ENCODE peak calls at places on chromosomes 7 and 10, in eight cellular contexts. M is ovary, Z is WERI-Rb-1, N is AG09309, U is body of pancreas, F is heart left ventricle, R is tibial nerve, E is transverse colon. X is an unnamed sample.

GRCh38 chr10:3811331-3811870 is 26.4 kb upstream of the KLF6 start:
- DNase-seq in N (no peak), U (peak; percentile 72), Z (no peak), M (no peak), F (no peak), E (peak; percentile 59), R (no peak), X (peak; percentile 78)

GRCh38 chr10:3364768-3365480 is 192.3 kb upstream of the PITRM1 start:
- DNase-seq in M (no peak), F (no peak), E (peak; percentile 45), U (no peak), N (no peak), R (no peak), Z (no peak), X (no peak)

GRCh38 chr7:1555813-1556540 is at the start of gene TMEM184A:
- DNase-seq in F (no peak), M (no peak), E (peak; percentile 93), R (no peak), Z (peak; percentile 96), U (peak; percentile 98), N (no peak), X (no peak)

GRCh38 chr7:27547401-27547800 is 115.3 kb downstream of the HIBADH start:
- DNase-seq in N (peak; percentile 51), E (no peak), F (no peak), U (no peak), R (no peak), Z (no peak), M (no peak), X (peak; percentile 46)

GRCh38 chr7:117759950-117760640 is 113.1 kb downstream of the CTTNBP2 start:
- DNase-seq in M (no peak), R (no peak), F (no peak), N (no peak), U (no peak), Z (no peak), E (no peak), X (peak; percentile 48)

GRCh38 chr10:103528551-103528950 is 35.0 kb downstream of the NEURL1 start:
- DNase-seq in N (no peak), R (no peak), F (no peak), U (no peak), M (no peak), Z (no peak), E (no peak), X (no peak)

GRCh38 chr10:88707429-88708110 is 1.5 kb downstream of the LIPK start:
- DNase-seq in R (no peak), Z (no peak), N (peak; percentile 57), E (no peak), F (no peak), U (no peak), M (no peak), X (peak; percentile 46)

GRCh38 chr7:1523838-1524237 is 6.7 kb upstream of the MAFK start:
- DNase-seq in F (no peak), E (peak; percentile 79), N (no peak), M (no peak), U (no peak), R (no peak), Z (no peak), X (no peak)

GRCh38 chr10:11319990-11320602 is 291.4 kb downstream of the USP6NL start:
- DNase-seq in F (no peak), U (no peak), E (no peak), R (no peak), N (no peak), Z (no peak), M (no peak), X (no peak)

DNA sequence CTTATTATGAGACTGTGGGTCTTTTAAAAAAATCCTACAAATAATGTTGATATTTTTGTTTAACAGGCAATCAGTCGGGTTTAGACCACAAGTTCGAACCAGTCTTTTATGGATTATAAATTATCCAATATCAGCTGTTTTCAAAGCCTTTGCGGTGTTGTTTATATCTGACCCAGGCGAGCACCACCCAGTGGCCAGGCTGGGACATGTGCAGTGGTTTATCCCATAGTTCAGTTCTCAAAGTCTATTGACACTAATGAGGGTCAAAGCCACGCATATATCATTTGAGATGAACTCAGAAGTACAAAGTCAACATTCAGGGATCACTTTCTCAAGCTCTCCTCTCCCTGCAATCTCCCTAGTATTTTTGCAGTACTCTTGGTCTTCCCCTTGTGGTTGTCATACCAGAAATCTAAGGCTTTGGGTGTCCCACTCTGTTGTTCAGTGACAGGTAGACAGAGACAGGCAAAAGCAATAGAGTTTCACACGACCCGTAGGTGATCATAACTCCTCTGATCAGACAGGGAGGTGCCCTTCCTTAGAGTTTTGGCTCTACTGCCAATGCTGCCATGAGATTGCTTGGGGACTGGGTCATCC is 117.4 kb upstream of the POM121L12 start:
- DNase-seq in E (no peak), Z (peak; percentile 39), R (no peak), N (no peak), F (no peak), M (no peak), U (peak; percentile 9), X (no peak)
- TF ChIP-seq CTCF in E (no peak), Z (peak; percentile 62), R (no peak), N (no peak), F (no peak), M (no peak), U (no peak), X (no peak)

GRCh38 chr10:24935504-24936292 is 16.7 kb downstream of the PRTFDC1 start:
- DNase-seq in R (no peak), U (no peak), F (no peak), N (no peak), M (no peak), Z (no peak), E (no peak), X (no peak)
- TF ChIP-seq CTCF in R (no peak), U (no peak), F (no peak), N (no peak), M (no peak), Z (no peak), E (no peak), X (no peak)

DNA sequence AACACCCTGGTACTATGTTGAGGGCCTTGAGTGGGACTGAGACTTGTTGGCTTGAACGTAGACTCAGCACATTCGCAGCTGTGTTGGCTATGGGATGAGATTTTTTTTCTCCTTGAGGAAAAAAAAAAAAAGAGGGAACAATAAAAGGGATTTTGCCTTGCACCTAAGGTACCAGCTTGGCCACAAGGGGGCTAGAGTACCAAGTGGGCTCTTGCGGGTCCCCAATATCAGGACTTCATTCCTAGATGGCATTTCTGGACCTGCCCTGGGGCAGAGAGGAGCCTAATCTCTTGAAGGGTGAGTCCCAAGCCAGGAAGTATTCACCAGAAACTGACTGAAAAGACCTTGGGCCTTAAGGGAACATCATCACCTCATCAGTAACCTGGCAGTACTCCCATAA is 1083.6 kb upstream of the PHF14 start:
- DNase-seq in E (no peak), N (no peak), M (no peak), R (no peak), Z (no peak), U (no peak), F (no peak), X (no peak)
- TF ChIP-seq CTCF in E (no peak), N (no peak), M (no peak), R (no peak), Z (peak; percentile 4), U (no peak), F (no peak), X (no peak)

GRCh38 chr10:24723788-24724380 is at the start of gene ARHGAP21:
- DNase-seq in M (peak; percentile 79), F (peak; percentile 81), Z (peak; percentile 47), E (peak; percentile 76), N (no peak), U (peak; percentile 66), R (peak; percentile 56), X (peak; percentile 83)
- TF ChIP-seq CTCF in M (no peak), F (no peak), Z (no peak), E (no peak), N (peak; percentile 12), U (no peak), R (no peak), X (no peak)

GRCh38 chr7:88354999-88355398 is 48.3 kb upstream of the STEAP4 start:
- DNase-seq in F (no peak), Z (no peak), N (no peak), U (no peak), M (no peak), E (no peak), R (no peak), X (no peak)

GRCh38 chr7:88358881-88359280 is 52.2 kb upstream of the STEAP4 start:
- DNase-seq in E (no peak), M (no peak), R (no peak), Z (no peak), U (no peak), N (no peak), F (no peak), X (no peak)

GRCh38 chr7:88358534-88358838 is 51.8 kb upstream of the STEAP4 start:
- DNase-seq in Z (no peak), U (no peak), N (no peak), F (no peak), M (no peak), R (no peak), E (no peak), X (no peak)

GRCh38 chr7:88357295-88357694 is 50.6 kb upstream of the STEAP4 start:
- DNase-seq in N (no peak), R (no peak), F (peak; percentile 8), M (no peak), E (no peak), U (peak; percentile 40), Z (no peak), X (peak; percentile 30)

DNA sequence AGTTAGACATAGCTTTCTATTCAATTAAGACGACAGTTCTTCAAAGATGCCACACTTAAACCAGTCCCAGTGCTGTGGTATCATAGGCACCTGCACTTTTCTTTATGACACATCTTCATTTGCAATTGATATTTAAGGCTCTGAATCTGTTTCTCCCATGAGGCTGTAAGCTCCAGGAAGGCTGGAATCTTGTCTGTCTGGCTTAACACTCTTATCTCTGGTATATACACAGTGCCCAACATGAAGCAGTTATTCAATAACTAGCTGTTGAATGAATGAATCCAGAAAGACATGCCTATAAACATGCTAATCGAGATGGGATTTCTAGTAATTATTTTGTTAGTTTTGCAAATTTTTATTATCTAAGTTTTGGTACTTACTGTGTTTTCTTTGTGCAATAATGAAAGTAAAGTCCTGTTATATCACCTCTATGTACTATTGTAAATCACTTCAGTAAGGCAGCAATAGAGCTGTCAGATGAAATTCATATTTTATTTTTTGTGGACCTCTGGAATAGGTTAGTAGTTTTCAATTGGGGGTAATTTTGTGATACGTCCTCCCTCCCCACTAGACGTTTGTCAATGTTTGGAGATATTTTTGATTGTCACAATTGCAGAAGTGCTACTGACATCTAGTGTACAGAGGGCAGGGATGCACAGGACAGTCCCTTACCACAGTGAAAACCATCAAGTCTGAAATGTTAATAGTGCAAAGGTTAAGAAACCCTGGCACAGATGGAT is 51.3 kb upstream of the STEAP4 start:
- DNase-seq in U (no peak), M (no peak), Z (no peak), F (no peak), R (no peak), E (no peak), N (no peak), X (peak; percentile 16)
- TF ChIP-seq CTCF in U (peak; percentile 40), M (no peak), Z (peak; percentile 46), F (peak; percentile 66), R (peak; percentile 26), E (peak; percentile 28), N (no peak), X (peak; percentile 48)